ENCODE peak calls at places on chromosomes 3 and 15, in four cellular contexts. W is cerebellar nuclear complex, C is hypothalamus, L is heart left ventricle. H is an unnamed sample.
A peak's percentile ranks its signal among the peaks of the same experiment; 100 is the strongest.

GRCh38 chr15:38354321-38354929 is 99.5 kb upstream of the FAM98B start:
- DNase-seq in C (peak; percentile 49), L (peak; percentile 58), W (peak; percentile 1), H (peak; percentile 31)

GRCh38 chr15:46450112-46450809 is 815.4 kb downstream of the SQOR start:
- DNase-seq in C (no peak), W (no peak), L (no peak), H (no peak)

GRCh38 chr3:148158210-148158609 is 539.5 kb upstream of the AGTR1 start:
- DNase-seq in W (no peak), C (peak; percentile 19), L (peak; percentile 6), H (no peak)

GRCh38 chr3:98994128-98994762 is 92.8 kb upstream of the DCBLD2 start:
- DNase-seq in L (no peak), W (no peak), C (no peak), H (no peak)

GRCh38 chr3:49656541-49657112 is 17.5 kb upstream of the APEH start:
- DNase-seq in C (no peak), W (no peak), L (no peak), H (no peak)

GRCh38 chr3:127211118-127212060 is 18.5 kb downstream of the PRR23E start:
- DNase-seq in C (no peak), L (no peak), W (no peak), H (no peak)

GRCh38 chr15:41989573-41990242 is 17.4 kb upstream of the EHD4 start:
- DNase-seq in W (peak; percentile 11), L (peak; percentile 77), C (peak; percentile 82), H (peak; percentile 92)

GRCh38 chr3:66076861-66077495 is 38.3 kb upstream of the MAGI1 start:
- DNase-seq in L (no peak), W (no peak), C (no peak), H (no peak)

GRCh38 chr3:11910971-11911531 is 64.4 kb upstream of the TAMM41 start:
- DNase-seq in C (no peak), W (peak; percentile 71), L (no peak), H (no peak)

GRCh38 chr3:32305477-32305876 is 67.0 kb downstream of the CMTM8 start:
- DNase-seq in W (no peak), C (no peak), L (no peak), H (no peak)

GRCh38 chr15:100172356-100173024 is 169.3 kb downstream of the ADAMTS17 start:
- DNase-seq in L (no peak), C (no peak), W (no peak), H (no peak)

GRCh38 chr15:40454904-40455391 is 14.2 kb downstream of the BAHD1 start:
- DNase-seq in W (no peak), C (no peak), L (no peak), H (no peak)

GRCh38 chr15:59420986-59421618 is 16.9 kb upstream of the FAM81A start:
- DNase-seq in W (no peak), C (no peak), L (no peak), H (no peak)

GRCh38 chr3:132723024-132723462 is 834 bp upstream of the NPHP3 start:
- DNase-seq in L (no peak), C (no peak), W (no peak), H (no peak)

GRCh38 chr3:98596902-98597500 is 3.6 kb upstream of the CPOX start:
- DNase-seq in W (no peak), C (no peak), L (no peak), H (no peak)